ENCODE peak calls at places on chromosomes 1 and 21, in four cellular contexts. U is CD8-positive, alpha-beta T cell; G is psoas muscle; I is effector memory CD4-positive, alpha-beta T cell. A is an unnamed sample.

GRCh38 chr21:33360281-33360680 is 35.5 kb downstream of the IFNAR1 start:
- DNase-seq in G (no peak), U (no peak), I (no peak), A (no peak)

GRCh38 chr1:66676616-66677298 is 75.5 kb upstream of the DYNLT5 start:
- DNase-seq in U (no peak), G (no peak), I (no peak), A (no peak)

GRCh38 chr1:223707270-223708000 is 4.9 kb upstream of the CAPN2 start:
- DNase-seq in G (peak), U (no peak), I (no peak), A (no peak)

GRCh38 chr1:51627672-51628071 is 10.8 kb downstream of the OSBPL9 start:
- DNase-seq in U (no peak), G (no peak), I (no peak), A (peak)

GRCh38 chr1:163071381-163072255 is 2.5 kb downstream of the RGS4 start:
- DNase-seq in G (peak), U (peak), I (no peak), A (peak)

GRCh38 chr1:30329802-30330557 is 393.4 kb downstream of the MATN1 start:
- DNase-seq in U (no peak), I (no peak), G (no peak), A (peak)

GRCh38 chr1:153365696-153366095 is 8.0 kb downstream of the S100A9 start:
- DNase-seq in I (no peak), U (no peak), G (no peak), A (peak)

GRCh38 chr1:240293706-240294105 is 202.0 kb downstream of the FMN2 start:
- DNase-seq in I (no peak), U (no peak), G (no peak), A (no peak)

GRCh38 chr21:41425588-41425953 is 468 bp upstream of the MX1 start:
- DNase-seq in U (no peak), I (no peak), G (no peak), A (no peak)

GRCh38 chr21:46256501-46256994 is 28.0 kb upstream of the LSS start:
- DNase-seq in U (no peak), G (no peak), I (no peak), A (peak)

GRCh38 chr1:153794671-153795324 is 19.6 kb downstream of the SLC27A3 start:
- DNase-seq in G (peak), I (no peak), U (no peak), A (peak)

GRCh38 chr1:198265073-198265661 is 108.4 kb downstream of the NEK7 start:
- DNase-seq in U (no peak), G (no peak), I (no peak), A (no peak)

GRCh38 chr1:176567190-176567794 is 104.3 kb downstream of the PAPPA2 start:
- DNase-seq in I (no peak), U (no peak), G (no peak), A (no peak)

GRCh38 chr1:20867062-20867461 is 80.0 kb upstream of the HP1BP3 start:
- DNase-seq in U (no peak), G (no peak), I (no peak), A (no peak)

GRCh38 chr1:112358798-112359408 is 37.1 kb upstream of the CTTNBP2NL start:
- DNase-seq in U (peak), G (peak), I (no peak), A (peak)

GRCh38 chr1:208272311-208272710 is 28.1 kb upstream of the PLXNA2 start:
- DNase-seq in I (no peak), G (no peak), U (no peak), A (no peak)

GRCh38 chr1:16944038-16944437 is 22.3 kb downstream of the CROCC start:
- DNase-seq in U (no peak), I (no peak), G (no peak), A (peak)

DNA sequence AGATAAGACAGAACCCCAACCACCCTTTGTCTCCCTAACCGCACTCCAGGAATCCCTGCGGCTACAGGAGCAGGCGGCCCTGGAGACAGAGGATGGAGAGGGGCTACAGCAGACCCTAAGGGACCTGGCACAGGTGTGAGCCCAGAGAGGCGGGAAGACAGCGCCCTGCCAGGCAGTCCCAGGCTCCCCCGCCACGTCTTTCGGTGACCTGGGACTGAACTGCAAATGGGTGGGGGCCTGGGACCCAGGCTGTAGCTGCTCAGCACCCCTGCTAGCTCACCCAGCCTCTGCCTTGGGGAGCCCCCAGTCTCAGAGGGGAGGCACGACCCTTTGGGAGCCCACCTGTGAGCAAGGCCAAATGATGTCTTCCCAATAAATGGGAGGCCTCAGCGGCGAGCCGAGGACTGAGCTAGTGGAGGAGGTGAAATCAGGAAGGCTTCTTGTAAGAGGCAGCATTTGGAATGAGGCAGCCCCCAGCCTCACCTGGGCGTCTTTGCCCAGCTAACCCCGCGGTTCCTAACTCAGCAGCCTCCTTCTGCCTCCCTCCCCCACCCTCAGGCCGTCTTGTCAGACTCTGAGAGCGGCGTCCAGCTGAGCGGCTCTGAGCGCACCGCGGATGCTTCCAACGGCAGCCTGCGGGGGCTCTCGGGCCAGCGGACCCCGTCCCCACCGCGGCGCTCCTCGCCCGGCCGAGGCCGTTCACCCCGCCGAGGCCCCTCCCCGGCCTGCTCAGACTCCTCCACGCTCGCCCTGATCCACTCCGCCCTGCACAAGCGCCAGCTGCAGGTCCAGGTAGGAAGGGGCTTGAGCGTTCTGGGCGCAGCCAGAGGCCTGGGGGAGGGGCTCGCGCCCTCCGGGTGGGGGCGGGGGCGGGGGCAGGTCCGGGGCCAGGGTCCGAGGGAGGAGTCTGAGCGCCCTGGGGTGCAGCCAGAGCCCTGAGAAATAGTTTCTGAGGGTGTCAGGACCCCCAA is 16.9 kb downstream of the CROCC start:
- DNase-seq in U (no peak), I (no peak), G (no peak), A (peak)
- H3K4me3 ChIP-seq in U (no peak), I (no peak), G (no peak), A (peak)

GRCh38 chr1:1080122-1080753 is 6.1 kb upstream of the RNF223 start:
- DNase-seq in I (no peak), U (no peak), G (peak), A (peak)
- H3K4me3 ChIP-seq in I (no peak), U (no peak), G (peak), A (peak)

GRCh38 chr21:35428489-35428888 is 379.4 kb upstream of the RUNX1 start:
- DNase-seq in I (no peak), U (peak), G (peak), A (no peak)
- H3K4me3 ChIP-seq in I (no peak), U (no peak), G (no peak), A (no peak)

DNA sequence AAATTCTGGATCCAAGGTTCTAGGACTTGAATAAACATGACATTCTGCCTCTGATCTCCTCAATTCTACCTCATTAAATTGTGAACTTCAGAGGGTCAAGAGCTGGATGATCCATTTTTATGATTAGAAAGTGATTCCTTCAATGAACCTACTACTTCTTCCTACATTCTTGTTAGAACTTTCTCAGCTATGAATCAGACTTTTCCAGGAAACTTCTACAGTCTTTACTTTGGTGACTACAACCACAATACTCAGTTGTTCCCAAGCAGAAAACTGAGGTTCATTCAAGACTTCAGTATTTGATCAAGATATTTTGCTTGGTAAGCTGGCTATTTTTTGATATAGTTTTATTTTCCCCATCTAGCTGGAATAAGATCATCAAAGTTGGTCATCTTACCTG is 51.4 kb downstream of the CDC7 start:
- DNase-seq in U (no peak), I (no peak), G (no peak), A (no peak)
- H3K4me3 ChIP-seq in U (no peak), I (no peak), G (no peak), A (no peak)